ENCODE peak calls at places on chromosomes 5 and 9, in eight cellular contexts. X is A549, T is right cardiac atrium, N is stomach, L is left lung, C is dorsolateral prefrontal cortex, Z is small intestine, O is adrenal gland. Y is an unnamed sample.

GRCh38 chr5:139760066-139761056 is 35.2 kb upstream of the PSD2 start:
- DNase-seq in X (no peak), T (no peak), N (no peak), L (peak; percentile 33), C (no peak), Z (no peak), O (peak; percentile 69), Y (no peak)

GRCh38 chr5:121366515-121366914 is 485.2 kb upstream of the FTMT start:
- DNase-seq in X (peak; percentile 12), T (no peak), N (no peak), L (no peak), C (no peak), Z (no peak), O (no peak), Y (no peak)

GRCh38 chr9:75990181-75990580 is 99.7 kb downstream of the PCSK5 start:
- DNase-seq in X (no peak), T (no peak), N (no peak), L (no peak), C (no peak), Z (peak; percentile 51), O (no peak), Y (no peak)

GRCh38 chr5:73274870-73275756 is 102.1 kb downstream of the TMEM174 start:
- DNase-seq in X (no peak), T (peak; percentile 64), N (no peak), L (no peak), C (peak; percentile 75), Z (no peak), O (peak; percentile 26), Y (no peak)

GRCh38 chr9:124594673-124595072 is 87.5 kb upstream of the NR5A1 start:
- DNase-seq in X (no peak), T (no peak), N (no peak), L (no peak), C (no peak), Z (no peak), O (no peak), Y (no peak)

GRCh38 chr5:122192883-122193496 is 63.6 kb downstream of the ZNF474 start:
- DNase-seq in X (peak; percentile 34), T (no peak), N (no peak), L (no peak), C (no peak), Z (peak; percentile 54), O (peak; percentile 39), Y (no peak)

GRCh38 chr5:96048763-96049162 is 87.1 kb upstream of the ELL2 start:
- DNase-seq in X (no peak), T (no peak), N (peak; percentile 42), L (peak; percentile 23), C (no peak), Z (peak; percentile 74), O (no peak), Y (no peak)

GRCh38 chr9:124309665-124310064 is 51.9 kb downstream of the NEK6 start:
- DNase-seq in X (peak; percentile 89), T (no peak), N (no peak), L (no peak), C (no peak), Z (no peak), O (peak; percentile 32), Y (no peak)

GRCh38 chr9:130451509-130452388 is 7.0 kb downstream of the ASS1 start:
- DNase-seq in X (peak; percentile 78), T (peak; percentile 94), N (peak; percentile 89), L (no peak), C (no peak), Z (peak; percentile 93), O (peak; percentile 96), Y (peak; percentile 84)

GRCh38 chr9:84339951-84340350 is 607 bp downstream of the SLC28A3 start:
- DNase-seq in X (no peak), T (peak; percentile 50), N (no peak), L (no peak), C (no peak), Z (no peak), O (no peak), Y (peak; percentile 28)

GRCh38 chr9:69465473-69465872 is 140.5 kb downstream of the ENTREP1 start:
- DNase-seq in X (no peak), T (peak; percentile 66), N (no peak), L (no peak), C (no peak), Z (no peak), O (no peak), Y (peak; percentile 51)

GRCh38 chr5:133247145-133247709 is 195.4 kb downstream of the HSPA4 start:
- DNase-seq in X (no peak), T (no peak), N (no peak), L (no peak), C (no peak), Z (no peak), O (no peak), Y (no peak)

GRCh38 chr5:10912435-10912834 is 151.4 kb upstream of the DAP start:
- DNase-seq in X (no peak), T (no peak), N (no peak), L (no peak), C (no peak), Z (no peak), O (no peak), Y (no peak)

GRCh38 chr5:124408738-124409453 is 337.5 kb downstream of the ZNF608 start:
- DNase-seq in X (no peak), T (no peak), N (no peak), L (no peak), C (no peak), Z (no peak), O (no peak), Y (no peak)

GRCh38 chr5:124401247-124402143 is 344.9 kb downstream of the ZNF608 start:
- DNase-seq in X (no peak), T (no peak), N (no peak), L (peak; percentile 24), C (no peak), Z (no peak), O (no peak), Y (no peak)

GRCh38 chr5:124402144-124402581 is 344.3 kb downstream of the ZNF608 start:
- DNase-seq in X (no peak), T (peak; percentile 48), N (peak; percentile 36), L (no peak), C (no peak), Z (no peak), O (no peak), Y (no peak)

GRCh38 chr5:124403281-124403680 is 343.2 kb downstream of the ZNF608 start:
- DNase-seq in X (no peak), T (peak; percentile 40), N (no peak), L (no peak), C (no peak), Z (peak; percentile 58), O (no peak), Y (no peak)

DNA sequence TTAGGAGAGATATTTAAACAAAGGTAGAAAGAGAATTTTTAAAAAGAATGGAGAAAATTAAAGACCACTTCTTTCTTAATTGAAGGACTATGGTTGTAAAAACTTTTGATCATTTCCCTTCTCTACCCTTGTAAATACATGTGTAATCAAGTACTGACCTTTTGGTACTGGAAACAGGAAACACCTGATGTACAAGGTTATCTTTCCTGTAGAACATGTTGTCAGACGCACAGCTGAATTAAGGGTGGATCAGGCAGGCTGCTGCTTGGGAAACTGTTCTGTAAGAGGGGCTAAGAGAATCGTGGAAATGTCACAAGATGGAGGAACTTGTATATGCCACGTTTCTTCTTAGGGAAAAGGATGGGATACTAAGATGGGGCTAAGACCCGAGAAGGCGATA is 341.6 kb downstream of the ZNF608 start:
- DNase-seq in X (no peak), T (no peak), N (no peak), L (no peak), C (no peak), Z (no peak), O (no peak), Y (no peak)
- H3K27ac ChIP-seq in X (no peak overlapping the region), T (no peak overlapping the region), N (no peak overlapping the region), L (no peak overlapping the region), C (no peak overlapping the region), Z (no peak overlapping the region), O (no peak overlapping the region), Y (no peak overlapping the region)

GRCh38 chr9:14597171-14597799 is 95.9 kb downstream of the ZDHHC21 start:
- DNase-seq in X (no peak), T (no peak), N (no peak), L (peak; percentile 27), C (no peak), Z (no peak), O (no peak), Y (no peak)

GRCh38 chr9:14591411-14591810 is 101.8 kb downstream of the ZDHHC21 start:
- DNase-seq in X (no peak), T (no peak), N (no peak), L (no peak), C (no peak), Z (no peak), O (no peak), Y (no peak)

GRCh38 chr9:14593406-14593805 is 99.8 kb downstream of the ZDHHC21 start:
- DNase-seq in X (no peak), T (no peak), N (no peak), L (no peak), C (no peak), Z (no peak), O (no peak), Y (no peak)
- H3K27ac ChIP-seq in X (no peak overlapping the region), T (no peak overlapping the region), N (no peak overlapping the region), L (no peak overlapping the region), C (no peak overlapping the region), Z (no peak overlapping the region), O (no peak overlapping the region), Y (no peak overlapping the region)

DNA sequence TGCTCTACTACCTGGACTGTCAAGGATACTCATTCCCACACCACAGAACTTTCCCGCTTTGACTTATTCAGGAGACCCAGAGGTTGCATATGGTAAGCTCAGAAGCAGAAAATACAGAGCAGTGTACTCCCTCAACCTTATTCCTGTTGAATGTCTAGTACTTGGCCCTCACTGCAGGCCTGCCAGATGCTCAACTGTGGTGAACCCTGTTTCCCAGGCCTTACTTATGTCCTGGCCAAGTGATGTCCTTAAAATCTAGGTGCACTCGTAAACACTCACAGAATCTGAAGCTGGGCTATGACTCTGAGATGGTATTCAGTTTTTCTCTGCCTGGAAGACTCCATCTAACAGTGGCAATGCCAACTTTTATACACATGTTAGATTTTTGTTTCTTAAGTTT is 21.0 kb downstream of the DIAPH1 start:
- DNase-seq in X (no peak), T (no peak), N (no peak), L (no peak), C (no peak), Z (no peak), O (no peak), Y (no peak)
- H3K27ac ChIP-seq in X (no peak overlapping the region), T (peak overlapping the region; percentile 17), N (no peak overlapping the region), L (peak overlapping the region; percentile 45), C (no peak overlapping the region), Z (no peak overlapping the region), O (no peak overlapping the region), Y (peak overlapping the region; percentile 87)

DNA sequence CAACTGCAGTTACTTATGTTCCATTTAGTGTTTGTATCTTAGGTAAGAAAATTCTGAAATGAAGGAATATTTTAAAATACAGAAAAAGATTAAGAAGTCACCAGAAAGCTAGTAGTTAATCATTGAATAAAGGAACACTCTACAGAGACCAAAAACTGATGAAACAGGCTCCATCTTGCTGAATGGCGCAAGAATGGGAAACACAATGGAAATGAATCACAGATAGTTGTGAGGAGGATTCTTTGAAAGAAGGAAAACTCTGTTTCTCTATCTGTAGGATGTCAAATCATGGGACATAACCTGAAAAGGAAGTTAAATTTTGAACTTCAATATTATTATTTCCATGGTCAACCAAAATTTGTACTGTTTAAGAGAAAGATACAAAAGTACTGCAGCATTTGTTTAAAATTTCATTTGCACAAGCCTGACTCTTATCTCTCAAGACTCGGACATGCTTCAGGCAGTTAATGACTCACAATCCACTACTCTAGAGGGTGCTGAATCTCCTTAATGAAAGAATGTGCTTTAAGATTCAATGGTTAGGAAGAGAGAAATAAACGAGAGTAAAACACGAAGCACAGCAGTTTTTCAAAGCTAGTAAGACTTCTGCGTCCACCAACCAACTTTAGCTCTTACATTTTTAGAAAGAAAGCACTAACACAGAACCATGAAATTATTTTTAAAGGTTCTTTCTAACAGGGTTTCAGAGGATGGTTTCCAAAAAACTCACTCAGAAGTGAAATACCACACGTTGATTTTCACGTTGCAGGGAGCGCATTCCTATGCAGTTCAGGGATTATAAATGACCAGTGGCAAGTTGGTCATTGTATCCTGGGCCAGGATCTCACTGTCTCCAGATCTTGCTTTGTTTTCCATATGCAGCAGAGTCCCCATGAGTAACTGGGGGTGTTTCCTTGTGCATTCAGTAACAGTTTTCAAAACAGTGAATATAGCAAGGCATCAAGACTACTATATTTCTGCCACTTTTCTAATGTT is 1064.6 kb upstream of the DMAC1 start:
- DNase-seq in X (no peak), T (no peak), N (no peak), L (no peak), C (no peak), Z (no peak), O (no peak), Y (no peak)
- H3K27ac ChIP-seq in X (no peak overlapping the region), T (no peak overlapping the region), N (no peak overlapping the region), L (no peak overlapping the region), C (peak overlapping the region; percentile 73), Z (no peak overlapping the region), O (no peak overlapping the region), Y (no peak overlapping the region)

Y was measured in left ventricle myocardium inferior.